ENCODE peak calls at places on chromosomes 5 and 9, in five cellular contexts. One of them, this sample, is unnamed.

GRCh38 chr9:114153761-114154596 is 1.4 kb upstream of the COL27A1 start:
- DNase-seq in GM12878: no peak
- DNase-seq in K562: no peak
- DNase-seq in H1: peak
- DNase-seq in HepG2: peak
- DNase-seq in this sample: no peak

GRCh38 chr9:33813712-33814641 is 3.0 kb upstream of the UBE2R2 start:
- DNase-seq in GM12878: no peak
- DNase-seq in K562: peak
- DNase-seq in H1: no peak
- DNase-seq in HepG2: peak
- DNase-seq in this sample: peak

GRCh38 chr9:124392855-124393460 is 22.3 kb downstream of the PSMB7 start:
- DNase-seq in GM12878: no peak
- DNase-seq in K562: peak
- DNase-seq in H1: no peak
- DNase-seq in HepG2: no peak
- DNase-seq in this sample: peak

GRCh38 chr5:124176692-124177091 is 569.7 kb downstream of the ZNF608 start:
- DNase-seq in GM12878: no peak
- DNase-seq in K562: no peak
- DNase-seq in H1: no peak
- DNase-seq in HepG2: no peak
- DNase-seq in this sample: no peak

GRCh38 chr5:15702102-15702501 is 202.1 kb downstream of the FBXL7 start:
- DNase-seq in GM12878: no peak
- DNase-seq in K562: no peak
- DNase-seq in H1: no peak
- DNase-seq in HepG2: peak
- DNase-seq in this sample: no peak

GRCh38 chr9:37978983-37979382 is 75.1 kb upstream of the SLC25A51 start:
- DNase-seq in GM12878: no peak
- DNase-seq in K562: no peak
- DNase-seq in H1: no peak
- DNase-seq in HepG2: no peak
- DNase-seq in this sample: no peak

GRCh38 chr5:5487961-5488360 is 65.5 kb downstream of the ICE1 start:
- DNase-seq in GM12878: no peak
- DNase-seq in K562: no peak
- DNase-seq in H1: no peak
- DNase-seq in HepG2: no peak
- DNase-seq in this sample: no peak

GRCh38 chr5:107300928-107301327 is 369.8 kb downstream of the EFNA5 start:
- DNase-seq in GM12878: no peak
- DNase-seq in K562: no peak
- DNase-seq in H1: no peak
- DNase-seq in HepG2: no peak
- DNase-seq in this sample: no peak

GRCh38 chr5:67644221-67644920 is 447.8 kb upstream of the CD180 start:
- DNase-seq in GM12878: no peak
- DNase-seq in K562: no peak
- DNase-seq in H1: no peak
- DNase-seq in HepG2: no peak
- DNase-seq in this sample: no peak

GRCh38 chr5:33969572-33970452 is 14.7 kb downstream of the SLC45A2 start:
- DNase-seq in GM12878: peak
- DNase-seq in K562: peak
- DNase-seq in H1: no peak
- DNase-seq in HepG2: peak
- DNase-seq in this sample: peak

DNA sequence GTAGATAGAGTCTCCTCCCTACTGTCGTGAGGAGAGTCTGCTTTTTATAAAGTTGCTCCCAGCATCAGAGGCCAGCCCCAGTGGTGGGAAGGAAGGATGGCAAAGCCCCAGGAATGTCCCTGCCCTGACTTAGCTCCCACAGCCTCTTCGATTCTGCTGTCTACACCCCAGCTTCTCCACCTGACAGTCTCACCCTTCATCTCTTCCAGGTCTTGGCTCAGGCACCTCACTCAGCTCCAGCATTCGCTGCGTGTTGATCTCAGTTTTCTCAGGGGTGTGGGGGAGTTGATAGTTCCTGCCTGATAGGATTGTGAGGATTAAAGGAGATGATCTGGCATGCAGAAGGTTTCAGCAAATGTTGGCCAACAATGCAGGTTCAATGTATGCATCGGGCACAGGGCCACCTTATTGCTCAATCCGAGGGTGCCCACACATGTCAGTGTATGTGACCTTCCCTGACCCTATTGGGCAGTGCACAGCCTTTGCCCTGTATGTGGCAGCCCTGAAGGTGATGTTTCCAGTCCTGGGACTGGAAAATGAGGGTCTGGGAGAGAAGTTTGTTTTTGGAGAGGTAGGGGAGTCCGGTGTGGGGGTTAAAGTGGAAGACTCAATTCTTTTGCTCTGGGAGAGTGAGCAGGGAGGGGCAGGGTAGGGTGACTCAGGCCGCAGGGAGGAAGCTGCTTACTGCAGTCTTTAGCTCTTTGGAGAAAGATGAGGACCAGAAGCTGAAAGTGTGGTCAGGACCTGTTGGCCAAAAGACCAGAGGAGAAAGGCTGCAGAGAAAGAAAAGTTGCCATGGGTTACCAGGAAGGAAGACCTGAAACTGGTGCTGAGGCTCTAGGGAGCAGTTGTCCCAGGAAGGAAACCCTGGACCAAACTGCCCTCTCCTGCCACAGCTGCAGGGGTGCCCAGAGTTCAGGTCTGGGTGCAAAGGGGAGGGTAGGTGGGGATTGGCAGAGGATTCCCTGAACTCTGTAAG is 153.2 kb downstream of the MACROH2A1 start:
- DNase-seq in GM12878: no peak
- DNase-seq in K562: peak
- DNase-seq in H1: peak
- DNase-seq in HepG2: no peak
- DNase-seq in this sample: no peak
- TF ChIP-seq SIN3A in GM12878: no peak
- TF ChIP-seq SIN3A in K562: no peak
- TF ChIP-seq SIN3A in H1: no peak
- TF ChIP-seq SIN3A in HepG2: no peak
- TF ChIP-seq SIN3A in this sample: no peak

DNA sequence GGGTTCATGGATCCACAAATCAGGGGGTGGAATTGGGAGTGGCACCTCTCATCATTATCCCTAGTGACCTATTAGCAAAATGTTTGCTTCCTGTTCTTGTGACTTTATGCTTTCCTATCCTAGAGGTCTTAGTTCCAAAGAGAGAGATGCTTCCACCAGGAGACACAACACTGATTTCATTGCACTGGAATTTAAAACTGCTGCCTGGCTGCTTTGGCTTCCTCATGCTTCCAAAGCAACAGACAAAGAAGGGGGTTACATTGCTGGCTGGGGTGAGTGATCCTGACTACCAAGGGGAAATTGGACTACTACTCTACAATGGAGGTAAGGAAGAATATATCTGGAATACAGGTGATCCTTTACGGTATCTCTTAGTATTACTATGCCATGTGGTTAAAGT is 69.2 kb upstream of the SH3GL2 start:
- DNase-seq in GM12878: no peak
- DNase-seq in K562: no peak
- DNase-seq in H1: no peak
- DNase-seq in HepG2: no peak
- DNase-seq in this sample: no peak
- TF ChIP-seq SP1 in GM12878: no peak
- TF ChIP-seq SP1 in K562: no peak
- TF ChIP-seq SP1 in H1: no peak
- TF ChIP-seq SP1 in HepG2: no peak
- TF ChIP-seq SP1 in this sample: no peak

GRCh38 chr5:159190170-159190569 is 19.2 kb downstream of the RNF145 start:
- DNase-seq in GM12878: no peak
- DNase-seq in K562: no peak
- DNase-seq in H1: no peak
- DNase-seq in HepG2: no peak
- DNase-seq in this sample: no peak
- TF ChIP-seq SIN3A in GM12878: no peak
- TF ChIP-seq SIN3A in K562: no peak
- TF ChIP-seq SIN3A in H1: no peak
- TF ChIP-seq SIN3A in HepG2: no peak
- TF ChIP-seq SIN3A in this sample: no peak

DNA sequence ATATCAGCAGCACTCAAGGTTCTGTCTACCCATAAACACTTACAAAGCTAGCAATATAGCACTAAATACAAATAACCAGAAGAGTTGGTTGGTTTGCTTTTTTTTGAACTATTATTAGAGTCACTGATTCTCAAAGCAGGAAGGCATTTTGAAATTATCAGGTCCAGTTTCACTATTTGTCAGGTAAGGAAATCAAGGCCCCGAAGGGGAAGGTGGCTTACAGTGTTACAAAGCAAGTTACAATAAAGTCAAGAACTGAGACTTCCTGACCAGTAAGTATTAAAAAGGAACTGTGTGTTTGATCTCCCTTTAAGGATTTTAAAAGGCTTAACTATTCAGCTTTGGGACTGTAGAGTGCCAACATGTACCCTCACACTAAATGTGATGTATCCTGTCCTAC is 10.8 kb downstream of the C5orf15 start:
- DNase-seq in GM12878: peak
- DNase-seq in K562: no peak
- DNase-seq in H1: no peak
- DNase-seq in HepG2: no peak
- DNase-seq in this sample: no peak
- TF ChIP-seq SP1 in GM12878: no peak
- TF ChIP-seq SP1 in K562: no peak
- TF ChIP-seq SP1 in H1: no peak
- TF ChIP-seq SP1 in HepG2: no peak
- TF ChIP-seq SP1 in this sample: no peak